ENCODE peak calls at places on chromosome 3, in four cellular contexts. D, Y, V and M are unnamed samples.

GRCh38 chr3:115415246-115415645 is 208.1 kb upstream of the GAP43 start:
- DNase-seq in Y (no peak), D (no peak), V (no peak), M (no peak)

GRCh38 chr3:108001457-108001856 is 89.4 kb downstream of the CD47 start:
- DNase-seq in D (no peak), V (no peak), Y (no peak), M (peak)

GRCh38 chr3:41318520-41318919 is 119.2 kb downstream of the CTNNB1 start:
- DNase-seq in V (no peak), Y (peak), D (no peak), M (no peak)

GRCh38 chr3:71441925-71442620 is 141.5 kb downstream of the FOXP1 start:
- DNase-seq in V (no peak), Y (no peak), D (no peak), M (no peak)

GRCh38 chr3:12393894-12394293 is 90.4 kb upstream of the TSEN2 start:
- DNase-seq in Y (no peak), V (no peak), D (no peak), M (no peak)

GRCh38 chr3:172687501-172687900 is 23.4 kb downstream of the NCEH1 start:
- DNase-seq in V (no peak), Y (no peak), D (no peak), M (no peak)

GRCh38 chr3:137759505-137759904 is 4.6 kb upstream of the SOX14 start:
- DNase-seq in Y (no peak), D (no peak), V (no peak), M (no peak)

GRCh38 chr3:31772155-31772761 is 208.8 kb downstream of the OSBPL10 start:
- DNase-seq in V (no peak), Y (no peak), D (no peak), M (no peak)

GRCh38 chr3:38579551-38580449 is 69.7 kb downstream of the SCN5A start:
- DNase-seq in Y (no peak), V (peak), D (no peak), M (no peak)

GRCh38 chr3:71510485-71510884 is 73.0 kb downstream of the FOXP1 start:
- DNase-seq in Y (peak), D (no peak), V (peak), M (peak)

GRCh38 chr3:32106929-32107362 is 526 bp downstream of the GPD1L start:
- DNase-seq in V (no peak), Y (no peak), D (peak), M (peak)

GRCh38 chr3:101119535-101119934 is 126.3 kb upstream of the ABI3BP start:
- DNase-seq in Y (no peak), V (no peak), D (no peak), M (no peak)

GRCh38 chr3:185503467-185503975 is 4.7 kb upstream of the TMEM41A start:
- DNase-seq in V (peak), Y (no peak), D (no peak), M (no peak)

GRCh38 chr3:29255854-29256696 is 24.8 kb upstream of the RBMS3 start:
- DNase-seq in V (no peak), Y (no peak), D (no peak), M (no peak)

GRCh38 chr3:8473029-8473428 is 28.6 kb upstream of the LMCD1 start:
- DNase-seq in D (no peak), V (no peak), Y (no peak), M (no peak)

GRCh38 chr3:99909714-99910508 is 92.2 kb downstream of the CMSS1 start:
- DNase-seq in D (no peak), Y (peak), V (no peak), M (peak)

GRCh38 chr3:192892981-192893827 is 24.5 kb downstream of the MB21D2 start:
- DNase-seq in V (peak), Y (no peak), D (peak), M (peak)

GRCh38 chr3:188358787-188359493 is 205.0 kb downstream of the LPP start:
- DNase-seq in D (no peak), V (no peak), Y (no peak), M (no peak)

GRCh38 chr3:12897537-12898289 is 56.3 kb upstream of the RPL32 start:
- DNase-seq in V (no peak), D (no peak), Y (no peak), M (no peak)

GRCh38 chr3:119944091-119944490 is 150.2 kb downstream of the GSK3B start:
- DNase-seq in V (no peak), Y (no peak), D (no peak), M (no peak)

GRCh38 chr3:88235102-88235501 is 85.3 kb downstream of the C3orf38 start:
- DNase-seq in D (no peak), V (no peak), Y (no peak), M (no peak)

GRCh38 chr3:125271127-125271526 is 58.6 kb upstream of the SLC12A8 start:
- DNase-seq in V (peak), D (no peak), Y (no peak), M (no peak)

GRCh38 chr3:157436583-157437300 is at the start of gene PTX3:
- DNase-seq in Y (no peak), D (peak), V (peak), M (no peak)

GRCh38 chr3:147391726-147392082 is 14.6 kb downstream of the ZIC4 start:
- DNase-seq in V (no peak), D (no peak), Y (no peak), M (no peak)

GRCh38 chr3:99866167-99866810 is 48.6 kb downstream of the CMSS1 start:
- DNase-seq in D (no peak), Y (no peak), V (no peak), M (no peak)

GRCh38 chr3:124386006-124386405 is 344.2 kb upstream of the UMPS start:
- DNase-seq in Y (no peak), V (no peak), D (no peak), M (no peak)

GRCh38 chr3:707041-707440 is 385.8 kb upstream of the CNTN6 start:
- DNase-seq in Y (no peak), V (no peak), D (no peak), M (no peak)

GRCh38 chr3:53078656-53079055 is 32.8 kb upstream of the SFMBT1 start:
- DNase-seq in V (no peak), Y (no peak), D (no peak), M (no peak)

GRCh38 chr3:181752202-181752671 is 40.5 kb downstream of the SOX2 start:
- DNase-seq in Y (no peak), D (no peak), V (no peak), M (no peak)

GRCh38 chr3:189460511-189460910 is 170.7 kb upstream of the TP63 start:
- DNase-seq in V (no peak), Y (no peak), D (no peak), M (no peak)

GRCh38 chr3:51962854-51963530 is 4.3 kb downstream of the PCBP4 start:
- DNase-seq in D (no peak), Y (no peak), V (no peak), M (no peak)

GRCh38 chr3:17074559-17074958 is 189.8 kb downstream of the PLCL2 start:
- DNase-seq in D (no peak), Y (no peak), V (no peak), M (no peak)

GRCh38 chr3:189871384-189871783 is 240.2 kb downstream of the TP63 start:
- DNase-seq in V (no peak), Y (no peak), D (no peak), M (no peak)

GRCh38 chr3:10334461-10334860 is 13.5 kb upstream of the SEC13 start:
- DNase-seq in D (peak), Y (no peak), V (peak), M (peak)

GRCh38 chr3:174430986-174431385 is 428.1 kb upstream of the NAALADL2 start:
- DNase-seq in Y (no peak), V (no peak), D (no peak), M (no peak)

GRCh38 chr3:194687638-194688206 is 2.0 kb downstream of the FAM43A start:
- DNase-seq in D (peak), V (no peak), Y (no peak), M (peak)
- TF ChIP-seq HMGXB4 in D (peak), V (no peak), Y (no peak), M (no peak)

GRCh38 chr3:81468385-81468784 is 293.1 kb downstream of the GBE1 start:
- DNase-seq in Y (no peak), D (no peak), V (no peak), M (no peak)
- TF ChIP-seq NR3C1 in Y (no peak), D (no peak), V (no peak), M (no peak)

DNA sequence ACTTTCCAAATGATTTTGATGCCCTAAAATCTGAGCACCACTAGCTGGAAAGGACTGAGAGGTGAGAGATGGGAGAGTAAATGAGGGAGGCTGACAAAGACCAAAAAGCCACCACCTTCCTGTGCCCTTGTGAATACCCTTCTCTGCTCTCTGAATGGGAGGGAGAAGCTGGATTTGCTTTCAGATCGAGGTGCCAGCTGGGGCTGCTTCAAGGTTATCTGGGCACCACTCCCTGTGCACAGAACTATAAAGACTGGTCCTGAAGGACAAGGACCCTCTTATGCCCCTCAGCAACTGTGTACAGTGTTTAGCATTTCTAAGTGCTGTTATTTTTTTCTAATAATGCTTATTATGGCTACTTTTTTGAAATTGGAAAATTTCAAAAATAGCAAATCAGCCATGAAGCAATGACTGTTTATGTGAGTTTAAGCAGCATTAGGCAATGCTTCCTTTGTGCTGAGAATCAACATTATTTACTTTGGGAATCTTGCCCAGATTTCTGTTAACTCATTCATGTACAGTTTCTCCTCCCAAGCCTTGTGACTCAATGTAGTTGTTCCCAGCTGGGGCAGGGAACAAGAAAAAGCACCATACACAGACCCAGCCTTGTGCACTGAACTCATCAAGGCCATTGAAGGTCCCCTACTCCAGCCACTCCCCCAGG is 37.4 kb upstream of the CDV3 start:
- DNase-seq in D (no peak), Y (peak), V (no peak), M (peak)
- TF ChIP-seq HMGXB4 in D (no peak), Y (no peak), V (no peak), M (no peak)

DNA sequence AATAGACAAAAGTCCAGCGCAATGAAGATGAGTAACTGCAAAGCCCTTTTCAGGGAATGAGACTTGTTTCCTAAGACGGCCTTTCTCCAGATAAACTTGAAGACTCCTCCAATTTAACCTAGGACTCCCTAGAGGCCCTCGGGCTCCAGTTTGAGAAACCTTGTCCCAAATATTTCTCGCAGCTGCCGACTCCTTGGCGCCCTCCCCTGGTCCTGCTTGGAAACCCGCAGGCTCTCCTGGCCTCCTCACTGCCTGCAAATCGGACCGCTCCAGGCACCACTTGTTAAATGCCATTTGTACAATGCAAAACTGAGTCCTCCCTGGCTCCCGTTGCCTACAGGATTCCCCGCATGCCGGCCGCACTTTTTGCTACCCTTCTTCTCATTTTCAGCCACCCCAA is 36.8 kb downstream of the MUC4 start:
- DNase-seq in D (peak), Y (peak), V (peak), M (peak)
- TF ChIP-seq NR3C1 in D (no peak), Y (no peak), V (no peak), M (no peak)

DNA sequence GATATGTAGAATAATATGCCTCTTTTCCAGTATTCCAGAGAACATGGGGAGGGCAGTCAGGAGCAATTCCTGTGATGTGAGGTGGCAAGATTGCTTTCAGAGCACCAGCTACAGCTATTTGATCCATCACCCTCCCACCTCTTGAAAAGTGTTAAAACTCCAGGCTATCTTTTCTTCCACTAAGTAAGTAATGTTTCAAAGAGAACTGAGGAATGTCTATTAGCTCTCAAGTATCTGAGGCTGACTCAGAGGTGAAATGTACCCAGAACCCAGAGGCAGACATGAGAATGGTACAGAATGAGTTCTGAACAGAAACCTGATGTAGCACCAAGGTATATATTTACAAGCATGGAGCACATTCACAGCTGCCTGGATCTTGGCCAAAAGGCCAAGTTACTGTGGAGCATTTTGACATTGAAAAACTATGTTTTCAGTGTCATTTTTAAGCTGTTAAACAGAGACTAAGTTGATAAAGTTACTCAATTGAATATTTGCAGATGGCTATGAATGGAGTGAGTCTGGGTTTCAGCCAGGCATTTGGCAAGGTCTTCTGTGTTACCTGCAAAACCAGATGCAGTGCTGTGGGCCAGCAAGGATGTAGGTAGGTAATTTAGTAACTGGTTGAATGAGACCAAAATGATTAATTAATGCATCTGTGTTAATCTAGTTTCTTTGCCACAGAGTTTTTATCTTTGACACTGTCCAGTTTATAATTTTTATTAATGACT is 227.7 kb upstream of the CD96 start:
- DNase-seq in V (no peak), Y (no peak), D (no peak), M (no peak)
- TF ChIP-seq HMGXB4 in V (no peak), Y (no peak), D (no peak), M (no peak)

GRCh38 chr3:23435318-23435717 is 232.2 kb downstream of the UBE2E2 start:
- DNase-seq in V (no peak), Y (no peak), D (no peak), M (no peak)
- TF ChIP-seq NR3C1 in V (no peak), Y (no peak), D (no peak), M (no peak)

DNA sequence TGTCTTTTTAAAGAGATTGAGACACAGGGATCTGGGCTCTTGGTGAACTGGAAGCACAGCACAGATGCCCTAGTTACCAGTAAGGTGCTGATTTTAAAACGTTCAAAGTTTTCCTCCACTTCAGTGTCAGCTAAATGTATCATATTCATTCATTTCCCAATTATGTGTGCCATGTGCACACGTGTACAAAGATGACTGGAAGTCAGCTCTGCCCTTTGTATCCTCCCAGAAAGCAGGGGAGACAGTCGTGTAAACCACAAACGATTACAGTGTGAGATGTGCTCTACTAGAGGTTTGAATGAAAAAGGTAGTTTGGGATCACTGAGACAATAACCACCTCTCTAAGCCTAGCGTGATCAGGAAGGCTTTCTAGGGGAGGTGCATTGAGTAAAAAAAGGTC is 760 bp downstream of the ZKSCAN7 start:
- DNase-seq in Y (peak), D (no peak), V (no peak), M (no peak)
- TF ChIP-seq HMGXB4 in Y (no peak), D (no peak), V (no peak), M (no peak)